ENCODE peak calls at places on chromosomes 4 and X, in eight cellular contexts. H is body of pancreas, N is colonic mucosa, V is Peyer's patch, C is dorsolateral prefrontal cortex, T is left ventricle myocardium inferior, S is OCI-LY7, W is neural progenitor cell. E is an unnamed sample.

GRCh38 chrX:107716816-107717700 is 58.5 kb downstream of the TSC22D3 start:
- DNase-seq in S (peak; percentile 87), W (peak; percentile 69), C (peak; percentile 83), N (peak; percentile 89), V (peak; percentile 87), H (peak; percentile 73), T (peak; percentile 83), E (peak; percentile 85)

GRCh38 chr4:32216502-32216901 is 1496.3 kb downstream of the PCDH7 start:
- DNase-seq in W (no peak), H (no peak), S (no peak), V (no peak), C (no peak), T (no peak), N (no peak), E (no peak)

GRCh38 chr4:21885241-21885640 is 63.3 kb downstream of the KCNIP4 start:
- DNase-seq in T (no peak), H (no peak), V (no peak), S (no peak), N (no peak), W (no peak), C (no peak), E (no peak)

GRCh38 chr4:175998782-175999181 is 66.9 kb upstream of the WDR17 start:
- DNase-seq in S (peak; percentile 16), T (no peak), N (no peak), H (no peak), W (peak; percentile 28), C (no peak), V (no peak), E (no peak)

GRCh38 chr4:8916251-8916913 is 44.7 kb upstream of the HMX1 start:
- DNase-seq in H (peak; percentile 2), V (no peak), N (no peak), C (no peak), W (no peak), T (no peak), S (no peak), E (no peak)

GRCh38 chrX:1390621-1391369 is 1.1 kb downstream of the SLC25A6 start:
- DNase-seq in S (no peak), T (no peak), C (peak; percentile 25), W (peak; percentile 36), N (no peak), H (peak; percentile 17), V (peak; percentile 51), E (peak; percentile 56)

GRCh38 chr4:39255266-39255665 is 72.9 kb downstream of the WDR19 start:
- DNase-seq in W (peak; percentile 10), S (no peak), V (no peak), H (no peak), T (no peak), C (no peak), N (no peak), E (no peak)

GRCh38 chrX:15269618-15270521 is at the start of gene ASB9:
- DNase-seq in V (peak; percentile 43), C (no peak), N (peak; percentile 60), H (peak; percentile 74), S (no peak), T (no peak), W (no peak), E (peak; percentile 43)

GRCh38 chrX:123626962-123627361 is 105.9 kb downstream of the THOC2 start:
- DNase-seq in H (no peak), T (no peak), V (no peak), N (no peak), S (no peak), C (no peak), W (no peak), E (no peak)

GRCh38 chrX:28408017-28408723 is 179.1 kb upstream of the IL1RAPL1 start:
- DNase-seq in T (no peak), W (no peak), V (no peak), S (no peak), H (no peak), N (no peak), C (no peak), E (no peak)

GRCh38 chr4:30882995-30883675 is 163.0 kb downstream of the PCDH7 start:
- DNase-seq in T (no peak), S (no peak), V (no peak), H (no peak), C (no peak), W (no peak), N (no peak), E (no peak)

GRCh38 chr4:66574145-66574978 is 904.1 kb upstream of the EPHA5 start:
- DNase-seq in C (no peak), T (no peak), W (no peak), H (no peak), S (no peak), N (no peak), V (no peak), E (no peak)

GRCh38 chr4:8761167-8761823 is 110.3 kb downstream of the HMX1 start:
- DNase-seq in T (no peak), N (no peak), S (no peak), C (no peak), V (peak; percentile 16), H (no peak), W (no peak), E (peak; percentile 19)

GRCh38 chrX:2317527-2318055 is 183.2 kb downstream of the DHRSX start:
- DNase-seq in V (no peak), T (no peak), H (no peak), N (no peak), S (no peak), C (no peak), W (no peak), E (no peak)

GRCh38 chr4:101010987-101011386 is 336.3 kb downstream of the PPP3CA start:
- DNase-seq in H (no peak), W (no peak), C (no peak), N (no peak), T (no peak), V (no peak), S (no peak), E (no peak)

GRCh38 chrX:65451663-65452062 is 82.9 kb downstream of the LAS1L start:
- DNase-seq in H (no peak), V (no peak), T (no peak), W (peak; percentile 42), N (peak; percentile 26), C (no peak), S (peak; percentile 64), E (no peak)

GRCh38 chr4:3054169-3054759 is 20.1 kb downstream of the HTT-AS start:
- DNase-seq in N (no peak), T (no peak), W (no peak), V (no peak), S (peak; percentile 34), H (no peak), C (no peak), E (no peak)

GRCh38 chr4:150308824-150309472 is 230.7 kb downstream of the DCLK2 start:
- DNase-seq in W (no peak), H (no peak), C (no peak), N (no peak), T (no peak), S (no peak), V (no peak), E (no peak)

GRCh38 chr4:35102111-35102510 is 1142.2 kb downstream of the ARAP2 start:
- DNase-seq in N (no peak), S (no peak), H (no peak), C (no peak), T (no peak), V (no peak), W (peak; percentile 80), E (no peak)

GRCh38 chr4:76305971-76306881 is at the start of gene STBD1:
- DNase-seq in N (peak; percentile 92), S (no peak), H (peak; percentile 82), W (peak; percentile 90), T (peak; percentile 85), C (no peak), V (peak; percentile 93), E (peak; percentile 94)

GRCh38 chr4:54092800-54093608 is 7.0 kb upstream of the GSX2 start:
- DNase-seq in V (no peak), C (no peak), T (no peak), S (no peak), H (no peak), N (no peak), W (peak; percentile 27), E (no peak)

GRCh38 chr4:131091896-131092295 is 1995.9 kb downstream of the C4orf33 start:
- DNase-seq in H (no peak), S (peak; percentile 41), N (no peak), C (no peak), W (peak; percentile 57), V (no peak), T (no peak), E (no peak)

GRCh38 chr4:72974694-72975487 is 94.6 kb downstream of the COX18 start:
- DNase-seq in W (no peak), H (no peak), N (no peak), C (no peak), T (no peak), V (no peak), S (no peak), E (no peak)

GRCh38 chr4:169484485-169484884 is 127.9 kb downstream of the NEK1 start:
- DNase-seq in H (no peak), T (no peak), S (no peak), V (no peak), W (no peak), N (no peak), C (no peak), E (no peak)
- TF ChIP-seq CTCF in H (no peak), T (no peak), S (no peak), V (no peak), W (peak; percentile 9), N (no peak), C (no peak), E (no peak)

GRCh38 chrX:21658746-21659145 is 616 bp upstream of the KLHL34 start:
- DNase-seq in N (peak; percentile 66), W (no peak), C (no peak), V (peak; percentile 71), S (no peak), H (no peak), T (no peak), E (peak; percentile 60)
- H3K4me3 ChIP-seq in N (peak overlapping the region; percentile 30), W (no peak overlapping the region), C (peak overlapping the region; percentile 19), V (peak overlapping the region; percentile 31), S (no peak overlapping the region), H (no peak overlapping the region), T (peak overlapping the region; percentile 62), E (no peak overlapping the region)

DNA sequence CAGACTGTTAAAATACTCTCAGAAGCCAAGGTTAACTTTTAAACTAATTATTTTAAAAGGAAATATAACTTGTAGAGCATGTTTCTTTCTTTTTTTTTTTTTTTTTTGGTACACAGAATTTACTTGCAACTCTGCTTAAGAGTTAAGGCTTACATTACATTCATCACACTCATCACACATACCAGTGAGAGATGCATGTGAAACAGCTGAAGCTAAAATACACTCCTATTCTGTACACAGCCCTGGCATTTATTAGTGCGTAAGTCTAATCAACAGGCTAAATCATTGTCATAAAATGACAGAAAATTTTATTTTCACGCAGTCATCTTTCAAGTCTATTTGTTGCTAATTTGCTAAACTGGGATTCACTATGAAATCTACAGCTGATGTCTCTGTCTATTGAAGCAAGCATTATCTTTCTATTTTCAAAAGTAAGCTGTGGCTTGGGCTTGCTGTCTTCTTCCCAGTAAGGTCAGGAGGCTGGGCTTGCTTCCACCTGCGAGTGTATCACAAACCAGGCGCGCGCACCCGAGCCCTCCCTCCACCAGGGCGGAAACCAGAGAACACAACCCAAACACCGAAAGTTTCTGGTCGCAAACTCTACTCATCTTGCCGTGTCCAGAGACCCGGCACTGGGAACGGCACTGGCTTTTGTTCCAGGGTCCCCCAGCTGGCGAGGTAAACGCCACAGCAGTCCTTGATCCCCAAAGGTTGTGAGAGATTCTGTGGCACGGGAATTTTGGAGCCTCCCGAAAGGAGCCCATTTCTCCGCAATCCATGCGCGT is 3.9 kb downstream of the MAML3 start:
- DNase-seq in N (peak; percentile 89), S (peak; percentile 66), T (peak; percentile 74), C (peak; percentile 44), V (peak; percentile 80), H (peak; percentile 78), W (peak; percentile 80), E (peak; percentile 88)
- TF ChIP-seq CTCF in N (peak; percentile 17), S (no peak), T (peak; percentile 32), C (no peak), V (no peak), H (no peak), W (no peak), E (no peak)

GRCh38 chr4:16952462-16952871 is 54.0 kb upstream of the LDB2 start:
- DNase-seq in H (no peak), S (no peak), W (peak; percentile 27), C (no peak), T (no peak), V (no peak), N (no peak), E (no peak)
- H3K4me3 ChIP-seq in H (no peak overlapping the region), S (no peak overlapping the region), W (no peak overlapping the region), C (no peak overlapping the region), T (peak overlapping the region; percentile 31), V (no peak overlapping the region), N (no peak overlapping the region), E (no peak overlapping the region)